ENCODE peak calls at places on chromosomes 12 and 14, in eight cellular contexts. D is CD8-positive, alpha-beta T cell; Z is right lobe of liver; F is stimulated activated CD8-positive, alpha-beta memory T cell treated with anti-CD3 and anti-CD28 coated beads, Interleukin-15, amount 100 ng/mL, for 4 hours; B is A172; G is CD8-positive, alpha-beta memory T cell; K is left cardiac atrium; P is neural crest cell. W is an unnamed sample.
A peak's percentile ranks its signal among the peaks of the same experiment; 100 is the strongest.

GRCh38 chr14:24849471-24849870 is 200.5 kb downstream of the STXBP6 start:
- DNase-seq in D (no peak), Z (no peak), G (no peak), F (no peak), P (no peak), K (no peak), B (no peak), W (no peak)

GRCh38 chr12:63302269-63302940 is 151.4 kb upstream of the AVPR1A start:
- DNase-seq in B (peak; percentile 1), G (no peak), Z (no peak), D (no peak), F (no peak), K (no peak), P (no peak), W (no peak)

GRCh38 chr14:72701232-72701555 is 192.7 kb downstream of the DPF3 start:
- DNase-seq in D (no peak), P (no peak), K (no peak), G (no peak), Z (no peak), B (no peak), F (no peak), W (no peak)

GRCh38 chr14:34322940-34323418 is 139.1 kb downstream of the SPTSSA start:
- DNase-seq in D (peak; percentile 37), Z (peak; percentile 66), G (peak; percentile 39), F (peak; percentile 20), B (peak; percentile 32), K (peak; percentile 52), P (peak; percentile 77), W (peak; percentile 63)

GRCh38 chr14:94995551-94995950 is 161.8 kb downstream of the DICER1 start:
- DNase-seq in D (no peak), G (no peak), K (no peak), F (no peak), Z (no peak), B (no peak), P (no peak), W (no peak)

GRCh38 chr14:93092606-93093556 is 22.8 kb downstream of the ITPK1 start:
- DNase-seq in D (no peak), B (no peak), K (no peak), G (no peak), Z (no peak), P (no peak), F (no peak), W (no peak)

GRCh38 chr12:48970702-48971334 is 717 bp downstream of the WNT10B start:
- DNase-seq in P (no peak), G (no peak), Z (no peak), K (no peak), D (no peak), F (no peak), B (no peak), W (no peak)

GRCh38 chr14:44404021-44404420 is 103.1 kb downstream of the FSCB start:
- DNase-seq in Z (no peak), P (no peak), F (no peak), G (no peak), B (peak; percentile 18), K (no peak), D (no peak), W (no peak)

GRCh38 chr12:40375076-40375475 is 150.3 kb downstream of the LRRK2 start:
- DNase-seq in K (no peak), F (no peak), P (no peak), G (no peak), Z (no peak), B (peak; percentile 1), D (no peak), W (no peak)

W was measured in B cell.